ENCODE peak calls at places on chromosome 4, in four cellular contexts. W is stimulated activated CD4-positive, alpha-beta T cell treated with anti-CD3 and anti-CD28 coated beads, Interleukin-1b, Interleukin-23, amount 100 ng/mL, for 24 hours; E is endothelial cell; F is left cardiac atrium. Q is an unnamed sample.

GRCh38 chr4:172232966-172233365 is 419.8 kb downstream of the GALNTL6 start:
- DNase-seq in E (peak), W (no peak), F (no peak), Q (no peak)

GRCh38 chr4:147207941-147208340 is 262.3 kb upstream of the TTC29 start:
- DNase-seq in F (no peak), E (no peak), W (no peak), Q (no peak)

GRCh38 chr4:104169437-104169836 is 325.3 kb downstream of the CXXC4 start:
- DNase-seq in F (no peak), W (no peak), E (no peak), Q (no peak)

GRCh38 chr4:119313237-119313636 is 8.7 kb downstream of the FABP2 start:
- DNase-seq in F (no peak), E (no peak), W (no peak), Q (no peak)

GRCh38 chr4:3302786-3303444 is 10.1 kb downstream of the RGS12 start:
- DNase-seq in E (no peak), W (no peak), F (peak), Q (no peak)

GRCh38 chr4:106502106-106502699 is 133.6 kb upstream of the GIMD1 start:
- DNase-seq in E (peak), F (peak), W (peak), Q (peak)

GRCh38 chr4:1099684-1100335 is 13.6 kb downstream of the RNF212 start:
- DNase-seq in W (no peak), E (no peak), F (no peak), Q (no peak)

GRCh38 chr4:135365065-135365464 is 1163.5 kb upstream of the PABPC4L start:
- DNase-seq in W (no peak), E (no peak), F (no peak), Q (no peak)

GRCh38 chr4:6217716-6218381 is 17.5 kb upstream of the JAKMIP1 start:
- DNase-seq in F (no peak), W (no peak), E (no peak), Q (no peak)

GRCh38 chr4:71260544-71260943 is 78.3 kb upstream of the SLC4A4 start:
- DNase-seq in W (no peak), F (no peak), E (no peak), Q (no peak)